ENCODE peak calls at places on chromosomes 13 and 19, in four cellular contexts. Q, O, Z and L are unnamed samples.

GRCh38 chr19:5891938-5892771 is 11.4 kb downstream of the NDUFA11 start:
- DNase-seq in Z (no peak), Q (no peak), O (peak; percentile 81), L (peak; percentile 91)

GRCh38 chr13:27104606-27105005 is 67.0 kb downstream of the USP12 start:
- DNase-seq in O (no peak), Z (no peak), Q (no peak), L (no peak)

GRCh38 chr13:90757127-90757680 is 590.3 kb upstream of the MIR17HG start:
- DNase-seq in O (no peak), Q (no peak), Z (no peak), L (no peak)

GRCh38 chr13:97544041-97544765 is 110.2 kb downstream of the RAP2A start:
- DNase-seq in O (no peak), Z (no peak), Q (no peak), L (no peak)

GRCh38 chr13:106514928-106515634 is 20.4 kb downstream of the EFNB2 start:
- DNase-seq in O (no peak), Z (no peak), Q (no peak), L (no peak)

GRCh38 chr19:14517446-14517839 is 754 bp downstream of the DNAJB1 start:
- DNase-seq in Q (no peak), Z (no peak), O (no peak), L (no peak)

GRCh38 chr19:7869910-7870511 is 4.2 kb downstream of the PRR36 start:
- DNase-seq in Z (no peak), O (peak; percentile 92), Q (no peak), L (peak; percentile 92)

GRCh38 chr13:49298903-49299605 is 51.3 kb downstream of the CDADC1 start:
- DNase-seq in Z (no peak), O (no peak), Q (no peak), L (no peak)

GRCh38 chr19:13670846-13671245 is 93.5 kb upstream of the MRI1 start:
- DNase-seq in Z (no peak), O (no peak), Q (no peak), L (no peak)

GRCh38 chr19:45322311-45322710 is 364 bp downstream of the CKM start:
- DNase-seq in Q (no peak), O (peak; percentile 78), Z (no peak), L (peak; percentile 64)

GRCh38 chr19:45321848-45322247 is 827 bp downstream of the CKM start:
- DNase-seq in Q (peak; percentile 59), O (no peak), Z (no peak), L (no peak)

GRCh38 chr19:45323671-45324081 is 1.0 kb upstream of the CKM start:
- DNase-seq in O (peak; percentile 79), Z (no peak), Q (peak; percentile 79), L (peak; percentile 87)

GRCh38 chr19:45324349-45324907 is 1.8 kb upstream of the CKM start:
- DNase-seq in O (no peak), Z (no peak), Q (no peak), L (no peak)

DNA sequence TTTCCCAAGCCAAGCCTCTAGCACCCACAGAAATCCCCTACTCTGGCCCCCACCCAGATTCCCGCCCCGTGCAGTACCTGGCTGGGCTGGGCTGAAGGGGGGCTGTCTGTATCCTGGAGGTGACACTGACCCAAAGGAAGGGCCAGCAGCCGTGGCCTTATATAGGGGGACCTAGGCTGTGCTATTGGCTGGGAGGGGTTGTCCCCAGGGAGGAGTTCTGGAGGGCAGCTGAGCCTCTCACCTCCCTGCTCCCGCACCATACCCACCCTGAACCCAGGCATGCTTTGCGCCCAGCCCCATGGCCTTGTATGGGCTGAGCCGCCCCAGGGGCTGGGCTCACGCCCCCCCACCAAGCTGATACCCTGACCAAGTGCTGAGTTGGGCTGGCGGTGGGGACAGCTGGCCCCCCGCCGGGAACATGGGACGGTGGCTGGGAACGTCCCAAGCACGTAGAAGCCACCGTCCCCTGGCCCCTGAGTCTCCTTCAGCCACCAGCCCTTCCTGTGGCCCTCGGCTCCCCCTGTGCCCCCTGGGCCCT is at the start of gene CKM:
- DNase-seq in Q (peak; percentile 85), Z (no peak), O (no peak), L (peak; percentile 72)
- H3K4me3 ChIP-seq in Q (peak within 1 kb of the TSS; percentile 72), Z (peak within 1 kb of the TSS; percentile 14), O (no peak within 1 kb of the TSS), L (peak within 1 kb of the TSS; percentile 44)

DNA sequence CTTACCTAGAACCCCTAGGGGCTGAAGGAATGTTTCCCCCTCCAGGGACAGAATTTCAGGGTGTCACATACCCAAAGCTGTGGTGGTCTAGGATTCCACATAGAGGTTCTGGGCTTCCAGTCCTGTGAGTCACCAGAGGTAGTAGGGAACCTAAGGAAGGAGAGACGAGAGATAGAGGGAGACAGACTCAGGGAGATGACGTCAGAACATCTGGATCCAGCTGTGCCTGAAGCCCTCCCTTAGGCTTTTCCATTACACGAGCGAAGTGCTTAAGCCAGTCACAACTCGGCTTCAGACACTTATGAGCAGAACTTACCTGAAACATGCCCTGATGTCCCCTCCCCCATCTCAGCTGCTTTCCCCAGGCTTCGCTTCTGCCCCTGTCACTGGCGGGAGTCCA is 11.8 kb upstream of the SELENOW start:
- DNase-seq in O (no peak), Z (no peak), Q (no peak), L (no peak)
- H3K4me3 ChIP-seq in O (no peak overlapping the region), Z (no peak overlapping the region), Q (no peak overlapping the region), L (no peak overlapping the region)

GRCh38 chr13:98761126-98761978 is 8.9 kb upstream of the SLC15A1 start:
- DNase-seq in O (no peak), Z (no peak), Q (no peak), L (no peak)

GRCh38 chr13:98766120-98766519 is 13.6 kb upstream of the SLC15A1 start:
- DNase-seq in Z (no peak), O (no peak), Q (no peak), L (no peak)

GRCh38 chr13:98766716-98767115 is 14.2 kb upstream of the SLC15A1 start:
- DNase-seq in O (no peak), Q (no peak), Z (no peak), L (no peak)

GRCh38 chr13:98761979-98762616 is 9.6 kb upstream of the SLC15A1 start:
- DNase-seq in Z (no peak), Q (no peak), O (no peak), L (no peak)
- H3K4me3 ChIP-seq in Z (no peak overlapping the region), Q (peak overlapping the region; percentile 46), O (no peak overlapping the region), L (no peak overlapping the region)

GRCh38 chr19:49809987-49810389 is 3.1 kb downstream of the FUZ start:
- DNase-seq in O (no peak), Z (no peak), Q (no peak), L (no peak)
- H3K4me3 ChIP-seq in O (no peak overlapping the region), Z (no peak overlapping the region), Q (peak overlapping the region; percentile 89), L (no peak overlapping the region)

GRCh38 chr13:30850204-30850866 is 55.7 kb upstream of the MEDAG start:
- DNase-seq in Z (no peak), O (no peak), Q (no peak), L (no peak)
- H3K4me3 ChIP-seq in Z (no peak overlapping the region), O (no peak overlapping the region), Q (no peak overlapping the region), L (no peak overlapping the region)

GRCh38 chr19:17862711-17863519 is 3.2 kb downstream of the RPL18A start:
- DNase-seq in Z (no peak), O (no peak), Q (no peak), L (no peak)

GRCh38 chr19:17863520-17864182 is 3.9 kb downstream of the RPL18A start:
- DNase-seq in Q (no peak), O (peak; percentile 53), Z (no peak), L (no peak)

GRCh38 chr19:17860993-17861360 is 1.3 kb downstream of the RPL18A start:
- DNase-seq in O (no peak), Z (no peak), Q (no peak), L (no peak)

GRCh38 chr19:17860331-17860992 is 752 bp downstream of the RPL18A start:
- DNase-seq in Z (no peak), O (no peak), Q (no peak), L (no peak)

DNA sequence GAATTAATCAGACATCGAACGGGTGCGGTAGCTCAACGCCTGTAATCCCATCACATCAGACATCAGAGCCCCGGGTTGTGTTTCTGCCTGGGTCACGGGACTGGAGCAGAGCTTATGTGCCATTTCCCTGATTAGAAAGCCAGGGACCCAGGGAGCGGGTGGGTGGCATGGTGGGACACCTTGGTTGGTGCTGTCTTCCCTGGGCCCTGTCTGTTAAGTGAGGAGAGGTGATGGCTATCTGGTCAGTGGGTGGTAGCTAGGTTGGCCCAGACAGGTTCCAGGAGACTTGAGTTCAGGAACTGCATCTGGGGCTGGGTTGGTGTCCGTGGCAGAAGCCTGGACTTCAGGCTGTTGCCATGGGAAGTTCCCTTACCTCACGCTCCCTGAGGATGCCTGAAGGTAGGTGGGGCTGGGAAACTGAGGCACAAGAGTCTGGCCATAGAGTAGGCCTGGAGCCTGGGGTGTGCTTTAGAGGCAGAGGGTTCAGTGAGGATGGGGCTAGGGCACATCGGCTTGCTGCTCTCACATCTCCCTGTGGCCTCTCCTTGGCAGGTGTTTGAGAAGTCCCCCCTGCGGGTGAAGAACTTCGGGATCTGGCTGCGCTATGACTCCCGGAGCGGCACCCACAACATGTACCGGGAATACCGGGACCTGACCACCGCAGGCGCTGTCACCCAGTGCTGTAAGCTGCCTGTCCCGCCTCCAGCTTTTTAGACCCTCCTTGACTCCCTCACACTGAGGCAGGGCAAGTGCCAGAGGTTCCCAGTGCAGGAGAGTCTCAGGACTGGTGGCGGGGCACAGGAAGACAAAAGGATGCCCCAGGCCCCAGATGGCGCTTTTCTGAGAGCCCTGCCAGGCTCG is 2.1 kb downstream of the RPL18A start:
- DNase-seq in O (no peak), Q (no peak), Z (no peak), L (no peak)
- H3K4me3 ChIP-seq in O (peak overlapping the region; percentile 100), Q (peak overlapping the region; percentile 88), Z (peak overlapping the region; percentile 11), L (no peak overlapping the region)

DNA sequence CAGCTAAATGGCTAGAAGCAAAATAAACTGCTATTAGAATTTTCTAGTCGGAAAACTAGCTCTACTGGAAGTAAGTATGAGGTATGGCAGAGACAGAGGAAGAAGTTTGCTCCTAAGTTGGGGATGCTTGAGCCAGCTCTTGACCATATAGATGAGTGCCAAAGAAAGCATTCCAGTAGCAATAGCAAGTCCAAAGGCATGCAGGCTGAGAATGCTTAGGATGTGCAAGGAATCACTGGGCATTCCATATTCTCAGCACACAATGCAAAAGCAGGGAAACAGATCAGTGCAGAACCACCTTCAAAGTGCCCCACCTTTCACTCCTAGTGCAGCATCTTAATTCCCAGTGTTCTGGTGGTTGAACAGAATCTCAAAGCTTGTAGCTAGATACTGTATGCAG is 32.9 kb downstream of the SERTM1 start:
- DNase-seq in Q (no peak), Z (no peak), O (no peak), L (no peak)
- H3K4me3 ChIP-seq in Q (no peak overlapping the region), Z (no peak overlapping the region), O (no peak overlapping the region), L (no peak overlapping the region)

GRCh38 chr19:36973844-36974195 is 57.7 kb downstream of the ZNF568 start:
- DNase-seq in Z (no peak), O (no peak), Q (no peak), L (peak; percentile 11)
- H3K4me3 ChIP-seq in Z (peak overlapping the region; percentile 49), O (no peak overlapping the region), Q (peak overlapping the region; percentile 85), L (no peak overlapping the region)

DNA sequence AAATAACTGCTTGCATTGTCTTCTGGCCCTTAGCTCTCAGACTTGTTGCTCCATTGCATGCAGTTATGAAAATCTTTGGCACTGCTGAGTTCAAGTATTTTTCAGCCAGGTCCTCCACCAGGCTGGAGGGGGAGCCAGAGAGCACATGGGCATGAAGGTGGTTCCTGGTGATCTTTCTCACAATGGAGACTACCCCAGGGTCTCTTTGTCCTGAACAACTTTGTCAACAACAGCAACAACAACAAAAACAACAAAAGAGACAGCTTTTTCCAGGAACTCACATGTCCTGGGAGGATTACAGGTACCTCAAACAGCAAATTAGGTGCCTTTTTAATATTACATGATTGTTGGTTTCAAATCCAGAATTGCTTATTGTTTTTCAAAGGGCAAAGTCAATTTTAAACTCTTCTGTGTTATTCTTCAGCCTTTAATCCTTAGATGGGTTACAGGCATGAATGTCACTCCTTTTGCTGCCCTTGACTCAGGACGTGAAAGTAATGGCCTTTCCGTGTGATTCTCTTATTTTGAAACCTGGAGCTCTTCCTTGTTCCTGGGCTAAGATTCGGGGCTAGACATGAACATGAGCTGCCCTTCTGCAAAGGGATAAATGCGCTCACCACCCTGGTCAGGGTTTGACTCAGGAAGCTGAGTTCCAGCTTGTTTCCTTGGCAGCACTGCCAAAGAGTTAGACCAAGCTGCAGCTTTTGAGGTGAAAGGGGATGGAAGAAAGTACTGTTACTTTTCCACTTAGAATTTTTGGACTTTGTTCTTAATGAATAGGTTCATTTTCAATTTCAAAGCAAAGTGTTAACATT is 1.8 kb downstream of the RGCC start:
- DNase-seq in Q (peak; percentile 26), O (peak; percentile 74), Z (no peak), L (peak; percentile 82)
- H3K4me3 ChIP-seq in Q (peak overlapping the region; percentile 72), O (peak overlapping the region; percentile 74), Z (peak overlapping the region; percentile 57), L (no peak overlapping the region)